ENCODE peak calls at places on chromosomes 6 and 20, in four cellular contexts. D is IMR-90, O is sigmoid colon, P is body of pancreas. Y is an unnamed sample.

GRCh38 chr20:49384437-49385434 is 97.7 kb downstream of the KCNB1 start:
- DNase-seq in D (peak; percentile 26), O (peak; percentile 83), P (peak; percentile 46), Y (peak; percentile 79)

GRCh38 chr20:64223526-64224067 is 32.0 kb upstream of the PCMTD2 start:
- DNase-seq in D (peak; percentile 46), O (no peak), P (no peak), Y (peak; percentile 27)

GRCh38 chr20:41140226-41141133 is 3.1 kb downstream of the PLCG1 start:
- DNase-seq in D (no peak), O (peak; percentile 68), P (no peak), Y (no peak)

GRCh38 chr6:50927816-50928215 is 109.1 kb downstream of the TFAP2B start:
- DNase-seq in D (no peak), O (no peak), P (no peak), Y (no peak)

GRCh38 chr6:143117108-143117507 is 56.4 kb downstream of the AIG1 start:
- DNase-seq in D (no peak), O (no peak), P (no peak), Y (peak; percentile 3)

GRCh38 chr6:21596379-21597242 is 3.1 kb downstream of the SOX4 start:
- DNase-seq in D (peak; percentile 59), O (peak; percentile 75), P (peak; percentile 49), Y (peak; percentile 23)

GRCh38 chr6:4187480-4187879 is 52.1 kb upstream of the ECI2 start:
- DNase-seq in D (no peak), O (no peak), P (no peak), Y (no peak)

GRCh38 chr20:22456109-22456508 is 128.3 kb downstream of the FOXA2 start:
- DNase-seq in D (no peak), O (no peak), P (no peak), Y (no peak)

GRCh38 chr20:62200491-62201172 is 17.8 kb downstream of the MTG2 start:
- DNase-seq in D (no peak), O (no peak), P (no peak), Y (no peak)

GRCh38 chr20:50199703-50200102 is 9.1 kb downstream of the CEBPB start:
- DNase-seq in D (no peak), O (no peak), P (no peak), Y (no peak)

GRCh38 chr20:1415667-1416468 is 23.0 kb upstream of the FKBP1A start:
- DNase-seq in D (peak; percentile 97), O (no peak), P (no peak), Y (peak; percentile 10)

GRCh38 chr6:20333870-20334269 is 67.8 kb upstream of the E2F3 start:
- DNase-seq in D (no peak), O (no peak), P (no peak), Y (no peak)

GRCh38 chr20:3622411-3622810 is 40.8 kb downstream of the GFRA4 start:
- DNase-seq in D (no peak), O (no peak), P (no peak), Y (no peak)

GRCh38 chr6:105263685-105264298 is 84.0 kb upstream of the POPDC3 start:
- DNase-seq in D (peak; percentile 21), O (no peak), P (peak; percentile 18), Y (no peak)

GRCh38 chr6:6494677-6495076 is 93.8 kb upstream of the LY86 start:
- DNase-seq in D (no peak), O (no peak), P (no peak), Y (peak; percentile 38)

GRCh38 chr20:7196481-7196880 is 429.0 kb downstream of the BMP2 start:
- DNase-seq in D (no peak), O (no peak), P (no peak), Y (no peak)

GRCh38 chr20:58659841-58660240 is 8.8 kb downstream of the STX16 start:
- DNase-seq in D (no peak), O (no peak), P (no peak), Y (no peak)

GRCh38 chr6:131015630-131016263 is 47.3 kb downstream of the EPB41L2 start:
- DNase-seq in D (peak; percentile 59), O (no peak), P (no peak), Y (no peak)

GRCh38 chr6:1630771-1631217 is 21.1 kb downstream of the FOXC1 start:
- DNase-seq in D (peak; percentile 88), O (peak; percentile 28), P (peak; percentile 42), Y (no peak)

GRCh38 chr6:87350516-87350915 is 5.9 kb downstream of the C6orf163 start:
- DNase-seq in D (peak; percentile 5), O (no peak), P (no peak), Y (no peak)

GRCh38 chr6:7165736-7166296 is 58.1 kb downstream of the RREB1 start:
- DNase-seq in D (no peak), O (no peak), P (no peak), Y (peak; percentile 58)

GRCh38 chr6:151391471-151392428 is at the start of gene ZBTB2:
- DNase-seq in D (peak; percentile 89), O (peak; percentile 87), P (peak; percentile 68), Y (peak; percentile 84)

DNA sequence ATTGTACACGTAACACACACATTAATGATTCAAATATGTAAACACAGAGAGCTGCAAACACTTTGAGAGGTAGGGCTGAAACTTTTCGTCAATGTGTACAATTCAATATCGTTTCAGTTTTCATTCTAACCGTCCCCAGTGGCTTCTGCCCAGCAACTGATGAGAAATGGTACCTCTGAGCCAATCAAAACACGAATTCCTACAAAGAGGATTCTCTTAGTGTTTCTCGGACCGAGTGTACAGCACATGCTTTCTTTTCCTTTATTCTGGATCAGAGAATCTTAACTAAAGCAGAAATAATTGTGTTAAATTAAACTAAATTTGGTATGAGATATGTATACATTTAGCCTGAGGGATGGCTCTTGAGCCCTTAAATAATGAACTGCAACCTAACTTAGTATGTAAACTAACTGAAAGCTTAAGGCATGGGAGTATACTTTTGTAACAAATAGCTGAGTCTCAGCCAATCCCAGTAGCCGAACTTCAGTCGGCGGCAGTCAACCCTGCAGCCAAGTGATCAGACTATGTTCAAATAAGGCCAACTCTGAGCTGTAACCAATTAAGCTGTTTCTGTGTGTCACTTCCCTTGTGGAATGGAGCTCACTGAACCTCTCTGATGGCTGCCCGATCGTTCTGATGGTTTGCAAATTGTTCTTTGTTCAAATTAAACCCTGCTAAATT is 16.1 kb downstream of the BTN2A1 start:
- DNase-seq in D (peak; percentile 97), O (peak; percentile 92), P (peak; percentile 75), Y (peak; percentile 90)
- TF ChIP-seq POLR2A in D (peak; percentile 79), O (peak; percentile 79), P (peak; percentile 63), Y (peak; percentile 77)

DNA sequence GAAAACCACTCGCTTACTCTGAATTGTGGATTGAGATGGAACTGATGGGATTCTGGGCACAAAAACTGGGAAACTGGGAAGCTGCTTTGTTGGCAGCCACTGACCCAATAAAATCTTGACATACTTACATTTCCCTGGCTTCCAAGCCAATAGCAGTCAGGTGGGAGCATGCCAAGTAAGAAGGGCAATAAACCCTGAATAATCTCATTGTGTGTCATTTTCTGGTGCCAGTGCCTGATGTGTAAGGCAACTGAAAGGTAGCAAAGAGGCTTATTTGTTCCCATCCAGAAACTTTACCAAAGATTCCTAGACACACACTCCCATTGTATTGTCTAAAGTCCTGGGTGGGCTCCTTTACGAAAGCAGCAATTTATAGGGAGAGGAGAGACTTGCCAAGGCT is 93.2 kb downstream of the TBX18 start:
- DNase-seq in D (no peak), O (no peak), P (no peak), Y (no peak)
- TF ChIP-seq POLR2A in D (no peak), O (no peak), P (no peak), Y (no peak)

DNA sequence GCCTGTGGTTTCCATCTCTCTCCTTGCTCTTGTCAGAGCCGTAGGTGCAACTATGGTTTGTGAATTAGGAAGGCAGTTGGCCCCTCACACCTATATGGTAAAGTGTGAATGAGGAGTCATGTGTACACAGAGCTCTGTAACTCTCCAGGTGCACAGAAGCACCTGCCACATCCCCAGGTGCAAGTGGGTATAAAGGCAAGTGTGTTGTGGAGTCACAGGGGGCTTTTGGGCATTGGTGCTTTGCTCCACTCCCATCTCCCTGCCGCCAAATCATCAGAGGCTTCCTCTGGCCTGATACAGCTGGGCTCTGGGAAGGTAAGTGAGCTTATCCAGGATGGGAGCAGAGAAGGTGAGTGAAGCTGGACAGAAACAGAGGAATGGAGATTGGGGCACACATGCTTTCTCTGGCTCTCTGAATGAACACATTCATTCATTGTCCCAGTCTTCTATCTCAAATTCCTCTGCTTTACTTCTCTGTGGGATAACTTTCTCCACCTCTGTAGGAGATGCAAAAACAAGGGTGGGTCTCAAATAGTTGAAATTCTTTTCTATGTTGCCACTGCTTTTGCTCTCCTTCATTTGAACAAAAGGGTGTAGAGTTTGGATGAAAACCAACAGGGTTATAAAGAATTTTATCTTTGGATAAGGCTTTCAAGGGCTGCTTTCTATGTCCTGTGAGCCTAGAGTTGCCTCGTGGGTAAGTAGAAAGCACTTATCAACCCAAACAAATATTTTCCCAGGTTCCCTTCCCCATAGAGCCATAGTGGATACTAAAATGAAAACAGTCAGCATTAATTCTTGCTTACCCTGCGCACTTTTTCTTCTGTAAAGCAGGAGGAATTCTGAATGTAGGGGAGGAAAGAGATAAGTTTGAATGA is 45.0 kb upstream of the RIPOR2 start:
- DNase-seq in D (no peak), O (no peak), P (no peak), Y (no peak)
- TF ChIP-seq POLR2A in D (no peak), O (no peak), P (no peak), Y (no peak)

DNA sequence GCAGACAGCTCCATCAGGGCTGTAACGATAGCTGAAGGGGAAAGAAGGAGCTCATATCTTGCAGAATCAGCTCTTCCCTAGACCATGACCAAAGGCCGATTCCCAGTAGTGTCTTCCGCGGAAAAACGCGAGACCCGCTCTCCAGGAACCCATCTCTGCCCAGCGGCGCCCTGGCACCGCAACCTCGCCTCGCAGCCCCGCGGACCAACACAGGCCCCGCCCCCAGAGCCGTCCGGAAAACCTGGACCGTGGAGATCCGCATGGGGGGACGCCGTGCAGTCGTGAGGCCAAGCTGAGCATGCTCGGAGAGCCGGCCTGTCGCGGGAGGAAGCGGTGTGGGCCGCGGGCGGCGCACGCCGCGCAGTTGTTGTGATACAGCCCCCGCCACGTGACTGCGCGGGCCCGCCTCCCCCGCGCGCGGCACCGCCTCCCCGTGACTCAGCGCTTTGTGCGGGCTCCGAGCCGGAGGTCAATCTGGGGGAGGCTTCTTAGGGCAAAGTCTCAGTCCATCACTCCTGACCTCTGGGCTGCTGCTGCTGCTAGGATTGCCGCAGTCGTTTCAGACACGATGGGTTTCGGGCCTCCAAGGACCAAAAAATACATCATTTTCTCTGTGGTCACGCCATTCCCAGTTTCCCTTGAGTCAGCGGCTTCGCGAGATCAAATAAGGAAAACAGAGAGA is 3.1 kb upstream of the GCLC start:
- DNase-seq in D (peak; percentile 97), O (peak; percentile 99), P (peak; percentile 97), Y (peak; percentile 98)
- TF ChIP-seq POLR2A in D (peak; percentile 53), O (peak; percentile 48), P (peak; percentile 91), Y (peak; percentile 79)

DNA sequence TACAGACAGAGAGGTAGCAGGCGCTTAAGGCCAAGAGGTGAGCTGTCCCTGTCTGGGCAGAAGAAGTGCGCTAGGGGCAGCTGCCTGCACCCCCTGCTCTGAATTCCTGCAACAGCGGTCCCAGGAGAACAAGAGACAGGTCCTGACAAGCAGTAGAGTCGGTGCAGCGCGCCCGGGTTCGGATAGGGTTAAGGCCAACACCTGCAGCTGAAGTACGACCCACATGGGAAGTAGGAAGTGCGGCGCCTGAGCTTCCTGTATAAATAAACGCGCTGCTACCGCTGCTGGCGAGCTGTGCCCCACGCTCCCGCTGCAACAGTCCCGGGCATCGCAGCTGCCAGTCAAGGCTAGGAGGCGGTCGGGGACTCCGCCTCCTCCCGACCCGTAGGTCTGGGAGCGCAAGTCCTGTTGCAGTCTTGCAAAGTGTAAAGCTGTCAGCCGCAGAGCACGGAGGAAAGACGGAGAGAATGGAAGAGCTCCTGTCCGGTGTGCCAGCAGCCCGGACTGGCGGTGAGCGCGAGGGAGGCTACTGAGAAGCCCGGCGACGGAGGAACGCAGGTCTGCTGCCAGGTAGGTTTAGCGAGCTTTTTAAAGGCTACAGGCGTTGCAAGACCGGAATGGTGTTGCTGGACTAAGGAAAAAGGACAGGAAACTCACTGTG is at the start of gene RNF144B:
- DNase-seq in D (peak; percentile 61), O (peak; percentile 85), P (peak; percentile 90), Y (peak; percentile 57)
- TF ChIP-seq POLR2A in D (no peak), O (peak; percentile 67), P (peak; percentile 93), Y (peak; percentile 50)